ENCODE peak calls at places on chromosomes 1 and 21, in five cellular contexts. One of them, this sample, is unnamed.

GRCh38 chr21:14382486-14382834 is 486 bp downstream of the HSPA13 start:
- DNase-seq in GM23248: peak
- DNase-seq in HT1080: no peak
- DNase-seq in iris pigment epithelial cell: peak
- DNase-seq in ecto neural progenitor cell: no peak
- DNase-seq in this sample: peak

GRCh38 chr1:55718758-55719671 is 503.9 kb upstream of the USP24 start:
- DNase-seq in ecto neural progenitor cell: no peak
- DNase-seq in iris pigment epithelial cell: peak
- DNase-seq in HT1080: peak
- DNase-seq in GM23248: peak
- DNase-seq in this sample: peak

GRCh38 chr1:162292422-162292849 is 84.2 kb downstream of the SPATA46 start:
- DNase-seq in iris pigment epithelial cell: peak
- DNase-seq in GM23248: peak
- DNase-seq in HT1080: no peak
- DNase-seq in ecto neural progenitor cell: no peak
- DNase-seq in this sample: peak

GRCh38 chr1:161929137-161929536 is 94.5 kb downstream of the OLFML2B start:
- DNase-seq in ecto neural progenitor cell: no peak
- DNase-seq in HT1080: no peak
- DNase-seq in GM23248: no peak
- DNase-seq in iris pigment epithelial cell: no peak
- DNase-seq in this sample: no peak

GRCh38 chr1:200448034-200448762 is 38.4 kb upstream of the ZNF281 start:
- DNase-seq in GM23248: no peak
- DNase-seq in ecto neural progenitor cell: no peak
- DNase-seq in iris pigment epithelial cell: no peak
- DNase-seq in HT1080: no peak
- DNase-seq in this sample: no peak

GRCh38 chr1:166721145-166721544 is 118.1 kb upstream of the POGK start:
- DNase-seq in HT1080: no peak
- DNase-seq in ecto neural progenitor cell: no peak
- DNase-seq in iris pigment epithelial cell: no peak
- DNase-seq in GM23248: no peak
- DNase-seq in this sample: peak

GRCh38 chr21:16291296-16291695 is 561.5 kb downstream of the USP25 start:
- DNase-seq in HT1080: no peak
- DNase-seq in GM23248: no peak
- DNase-seq in ecto neural progenitor cell: no peak
- DNase-seq in iris pigment epithelial cell: no peak
- DNase-seq in this sample: no peak

GRCh38 chr1:201730611-201731010 is 98.3 kb upstream of the IPO9 start:
- DNase-seq in iris pigment epithelial cell: no peak
- DNase-seq in ecto neural progenitor cell: no peak
- DNase-seq in HT1080: no peak
- DNase-seq in GM23248: no peak
- DNase-seq in this sample: no peak

GRCh38 chr1:46556822-46557221 is 5.4 kb upstream of the KNCN start:
- DNase-seq in iris pigment epithelial cell: peak
- DNase-seq in ecto neural progenitor cell: no peak
- DNase-seq in HT1080: peak
- DNase-seq in GM23248: peak
- DNase-seq in this sample: peak

GRCh38 chr1:154536570-154536969 is 21.9 kb downstream of the UBE2Q1 start:
- DNase-seq in HT1080: no peak
- DNase-seq in ecto neural progenitor cell: no peak
- DNase-seq in iris pigment epithelial cell: no peak
- DNase-seq in GM23248: peak
- DNase-seq in this sample: no peak

GRCh38 chr1:36486436-36487335 is 4.0 kb upstream of the CSF3R start:
- DNase-seq in ecto neural progenitor cell: no peak
- DNase-seq in iris pigment epithelial cell: peak
- DNase-seq in HT1080: no peak
- DNase-seq in GM23248: no peak
- DNase-seq in this sample: no peak

This sample was measured in M059J.